ENCODE peak calls at places on chromosomes 2 and 18, in seven cellular contexts. R is stimulated activated CD8-positive, alpha-beta memory T cell treated with anti-CD3 and anti-CD28 coated beads, Interleukin-4, amount 100 ng/mL, for 24 hours; T is neural progenitor cell; Z is ecto neural progenitor cell; H is MM.1S; C is GM13977; K is brain microvascular endothelial cell. Q is an unnamed sample.

GRCh38 chr2:230208576-230208975 is 11.2 kb downstream of the SP110 start:
- DNase-seq in C (no peak), H (no peak), K (no peak), T (no peak), Z (no peak), R (no peak), Q (no peak)

GRCh38 chr2:60359569-60359968 is 193.9 kb downstream of the BCL11A start:
- DNase-seq in Z (no peak), H (no peak), T (no peak), R (no peak), C (no peak), K (no peak), Q (no peak)

GRCh38 chr18:36530676-36531405 is 233.3 kb downstream of the FHOD3 start:
- DNase-seq in C (no peak), H (no peak), T (peak; percentile 33), K (no peak), Z (no peak), R (no peak), Q (no peak)

GRCh38 chr2:85524567-85524923 is 14.4 kb upstream of the MAT2A start:
- DNase-seq in K (no peak), H (no peak), Z (peak; percentile 59), R (no peak), T (peak; percentile 49), C (no peak), Q (no peak)

GRCh38 chr2:8527031-8527430 is 154.8 kb upstream of the ID2 start:
- DNase-seq in R (no peak), T (no peak), Z (no peak), K (no peak), C (no peak), H (no peak), Q (no peak)

GRCh38 chr2:35871672-35872071 is 483.9 kb upstream of the CRIM1 start:
- DNase-seq in T (no peak), Z (no peak), H (no peak), K (no peak), C (no peak), R (no peak), Q (no peak)

GRCh38 chr2:28273751-28274150 is 118.9 kb upstream of the FOSL2 start:
- DNase-seq in R (no peak), K (no peak), Z (no peak), C (no peak), T (no peak), H (no peak), Q (no peak)

GRCh38 chr2:174117951-174118930 is 130.1 kb downstream of the OLA1 start:
- DNase-seq in C (peak; percentile 3), T (no peak), H (no peak), Z (no peak), R (no peak), K (peak; percentile 86), Q (no peak)

GRCh38 chr2:123080331-123080730 is 944.8 kb upstream of the CNTNAP5 start:
- DNase-seq in K (no peak), T (no peak), H (peak; percentile 53), C (peak; percentile 9), Z (no peak), R (no peak), Q (peak; percentile 6)

GRCh38 chr18:24089059-24089458 is 49.8 kb upstream of the CABYR start:
- DNase-seq in C (no peak), T (no peak), K (no peak), H (no peak), Z (no peak), R (no peak), Q (no peak)

GRCh38 chr2:181678033-181678586 is 2.2 kb downstream of the NEUROD1 start:
- DNase-seq in R (peak; percentile 38), Z (peak; percentile 91), H (no peak), K (peak; percentile 59), C (peak; percentile 60), T (peak; percentile 96), Q (peak; percentile 57)

GRCh38 chr2:217444932-217445331 is 557.9 kb downstream of the TNS1 start:
- DNase-seq in Z (no peak), K (no peak), H (no peak), T (no peak), C (no peak), R (no peak), Q (peak; percentile 22)

GRCh38 chr18:4593895-4594294 is 138.8 kb upstream of the DLGAP1 start:
- DNase-seq in H (no peak), K (no peak), Z (no peak), R (no peak), C (no peak), T (no peak), Q (no peak)

GRCh38 chr2:114175507-114175906 is 266.9 kb upstream of the DPP10 start:
- DNase-seq in R (no peak), C (no peak), H (no peak), T (no peak), Z (no peak), K (no peak), Q (no peak)

GRCh38 chr2:217625475-217626245 is 377.1 kb downstream of the TNS1 start:
- DNase-seq in R (no peak), Z (no peak), T (no peak), C (no peak), H (no peak), K (no peak), Q (no peak)

GRCh38 chr2:166671235-166671634 is 177.2 kb upstream of the SCN7A start:
- DNase-seq in K (no peak), H (no peak), C (no peak), T (no peak), Z (no peak), R (no peak), Q (no peak)

Q was measured in GM10248.